ENCODE peak calls at places on chromosomes 5 and 9, in seven cellular contexts. R, I, V, D, H, L and C are unnamed samples.

GRCh38 chr5:145157841-145158240 is 677.3 kb downstream of the PRELID2 start:
- DNase-seq in V (no peak), H (no peak), I (no peak), L (no peak), R (no peak), D (no peak), C (no peak)

GRCh38 chr5:59790399-59791130 is 103.0 kb downstream of the PDE4D start:
- DNase-seq in V (no peak), D (no peak), I (no peak), H (no peak), R (no peak), L (no peak), C (no peak)

GRCh38 chr9:132241840-132242620 is 80.2 kb downstream of the NTNG2 start:
- DNase-seq in H (no peak), V (peak), R (no peak), I (peak), L (no peak), D (no peak), C (peak)

GRCh38 chr9:127735530-127736176 is 559 bp upstream of the TOR2A start:
- DNase-seq in V (no peak), L (no peak), D (no peak), R (no peak), H (no peak), I (no peak), C (no peak)

GRCh38 chr9:136438909-136439549 is 616 bp downstream of the INPP5E start:
- DNase-seq in H (no peak), R (no peak), L (peak), V (peak), I (peak), D (no peak), C (peak)

GRCh38 chr9:136717399-136717798 is 5.0 kb downstream of the DIPK1B start:
- DNase-seq in D (no peak), I (no peak), L (no peak), H (no peak), R (no peak), V (no peak), C (no peak)

GRCh38 chr5:80198399-80198798 is 57.4 kb downstream of the SERINC5 start:
- DNase-seq in I (no peak), V (no peak), L (no peak), H (no peak), R (no peak), D (no peak), C (no peak)

GRCh38 chr5:111961867-111962266 is 204.9 kb upstream of the NREP start:
- DNase-seq in H (no peak), V (no peak), I (no peak), D (no peak), R (no peak), L (no peak), C (no peak)

GRCh38 chr5:39712316-39713223 is 287.8 kb upstream of the DAB2 start:
- DNase-seq in D (no peak), H (no peak), L (no peak), I (no peak), V (no peak), R (no peak), C (no peak)
- TF ChIP-seq POLR2AphosphoS5 in D (no peak), H (no peak), L (no peak), I (no peak), V (no peak), R (no peak), C (no peak)

DNA sequence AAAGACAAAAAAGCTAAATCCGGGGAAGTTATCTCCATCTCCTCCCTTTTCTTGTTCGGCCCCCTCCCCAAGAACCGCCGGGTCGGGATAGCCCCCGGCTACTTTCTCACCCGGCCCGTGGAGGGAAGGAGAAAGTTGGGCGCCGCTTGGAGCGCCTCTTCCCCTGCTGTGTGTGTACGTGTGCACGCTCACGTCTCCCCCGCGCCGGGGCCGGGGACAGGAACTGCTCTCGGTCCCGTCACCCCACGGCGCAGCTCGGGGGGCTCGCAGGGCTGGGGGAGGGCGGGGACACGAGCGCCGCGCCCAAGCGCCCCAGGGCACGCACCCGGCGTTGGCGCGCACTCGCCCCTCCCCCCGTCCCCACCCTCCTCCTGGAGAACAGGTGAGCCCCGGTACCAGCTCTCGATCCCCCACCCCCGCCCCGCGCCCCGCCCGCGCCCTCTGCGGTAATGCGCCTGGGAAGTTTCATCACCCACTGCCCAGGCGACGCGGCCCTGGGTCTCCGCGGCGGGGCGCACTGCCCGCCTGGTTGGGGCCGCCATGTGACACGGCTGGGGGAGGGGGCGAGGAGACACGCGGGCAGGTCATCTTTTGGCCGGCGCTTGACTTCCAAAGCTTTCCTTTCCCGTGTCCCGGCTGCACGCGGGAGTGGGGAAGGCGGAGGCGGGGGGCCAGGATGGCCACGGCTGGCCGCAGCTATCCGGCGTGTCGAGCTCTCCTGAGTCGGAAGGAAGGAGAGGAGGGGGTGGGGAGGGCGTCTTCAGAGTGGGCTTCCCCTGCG is 1.3 kb upstream of the STC2 start:
- DNase-seq in D (peak), V (no peak), H (peak), I (peak), L (peak), R (no peak), C (peak)
- TF ChIP-seq TAF1 in D (peak), V (no peak), H (no peak), I (no peak), L (no peak), R (peak), C (no peak)

GRCh38 chr9:122307925-122308324 is 43.2 kb downstream of the MRRF start:
- DNase-seq in L (no peak), R (no peak), H (no peak), D (no peak), V (no peak), I (no peak), C (no peak)
- TF ChIP-seq POLR2AphosphoS5 in L (no peak), R (no peak), H (no peak), D (no peak), V (no peak), I (no peak), C (no peak)

GRCh38 chr9:7237473-7238243 is 479.9 kb downstream of the KDM4C start:
- DNase-seq in V (no peak), H (no peak), R (no peak), D (no peak), I (no peak), L (no peak), C (no peak)

GRCh38 chr9:7236186-7236585 is 478.4 kb downstream of the KDM4C start:
- DNase-seq in H (no peak), D (no peak), V (no peak), R (no peak), L (no peak), I (no peak), C (no peak)

GRCh38 chr9:7234144-7234543 is 476.4 kb downstream of the KDM4C start:
- DNase-seq in I (peak), L (peak), D (peak), H (no peak), V (peak), R (peak), C (peak)

GRCh38 chr9:7238244-7238637 is 480.5 kb downstream of the KDM4C start:
- DNase-seq in D (no peak), V (no peak), I (no peak), L (no peak), R (no peak), H (no peak), C (no peak)

GRCh38 chr9:7233516-7233915 is 475.7 kb downstream of the KDM4C start:
- DNase-seq in L (no peak), I (no peak), D (no peak), H (no peak), R (no peak), V (no peak), C (no peak)
- TF ChIP-seq TAF1 in L (no peak), I (no peak), D (no peak), H (no peak), R (no peak), V (no peak), C (no peak)

GRCh38 chr9:16347886-16348285 is 522.6 kb downstream of the BNC2 start:
- DNase-seq in L (no peak), V (no peak), H (no peak), R (no peak), D (no peak), I (no peak), C (no peak)

GRCh38 chr9:16352232-16352631 is 518.2 kb downstream of the BNC2 start:
- DNase-seq in I (no peak), R (no peak), V (no peak), D (no peak), H (no peak), L (no peak), C (no peak)

GRCh38 chr9:16348531-16348930 is 521.9 kb downstream of the BNC2 start:
- DNase-seq in D (no peak), R (no peak), V (no peak), L (no peak), I (no peak), H (no peak), C (no peak)

GRCh38 chr9:16356196-16356765 is 514.2 kb downstream of the BNC2 start:
- DNase-seq in L (no peak), D (no peak), V (no peak), H (no peak), I (no peak), R (no peak), C (no peak)

DNA sequence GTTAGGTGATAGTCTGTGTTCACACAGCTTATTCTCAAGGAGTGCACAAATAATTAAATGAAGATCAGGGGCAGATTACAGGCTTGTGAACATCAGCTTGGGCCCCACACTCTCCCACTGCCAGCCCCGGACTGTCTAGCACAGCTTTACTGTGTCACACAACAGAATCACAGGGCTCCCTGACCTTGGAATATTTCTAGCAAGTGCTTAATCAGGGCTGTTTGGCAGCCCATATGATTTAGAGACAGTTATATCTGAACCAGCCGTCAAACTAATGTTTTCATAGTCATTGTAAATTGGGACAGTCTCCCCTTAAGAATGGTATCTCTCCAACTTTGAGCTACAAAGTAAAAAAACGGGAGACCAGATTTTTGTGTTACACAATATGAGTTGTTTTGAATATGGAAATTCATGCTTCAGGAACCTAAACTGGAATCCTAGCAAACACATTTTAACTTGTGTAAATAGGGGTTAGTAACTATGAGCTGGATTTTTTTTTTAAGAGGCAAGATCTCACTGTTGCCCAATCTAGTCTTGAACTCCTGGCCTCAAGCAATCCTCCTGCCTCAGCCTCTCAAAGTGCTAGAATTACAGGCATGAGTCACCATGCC is 517.6 kb downstream of the BNC2 start:
- DNase-seq in R (no peak), I (no peak), L (no peak), V (no peak), D (no peak), H (no peak), C (no peak)
- TF ChIP-seq POLR2AphosphoS5 in R (no peak), I (no peak), L (no peak), V (no peak), D (no peak), H (no peak), C (no peak)

DNA sequence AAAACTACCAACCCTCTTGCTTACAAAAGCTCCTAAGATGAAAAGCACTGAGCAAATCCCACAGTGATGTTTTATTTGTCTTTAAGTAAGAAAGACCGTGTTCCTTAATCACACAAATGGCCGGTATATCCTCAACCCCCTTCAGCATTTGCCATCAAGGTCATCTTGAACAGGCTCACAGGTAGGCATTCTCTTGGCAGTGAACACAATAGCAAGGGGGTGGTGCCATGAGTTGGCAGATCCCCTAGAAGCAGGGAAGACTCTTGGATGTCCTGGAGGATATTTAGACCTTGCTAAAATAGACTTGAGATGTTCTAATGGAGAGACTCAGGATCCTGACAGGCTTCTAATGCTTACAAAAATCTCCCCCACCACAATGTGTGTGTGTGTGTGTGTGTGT is 323.0 kb downstream of the SPOCK1 start:
- DNase-seq in L (no peak), D (no peak), V (no peak), I (no peak), R (no peak), H (no peak), C (no peak)
- TF ChIP-seq TAF1 in L (no peak), D (no peak), V (no peak), I (no peak), R (no peak), H (no peak), C (no peak)